ENCODE peak calls at places on chromosomes 13 and 19, in eight cellular contexts. D, P, C, J, L, O, T and U are unnamed samples.

GRCh38 chr19:35328851-35329285 is at the start of gene CD22:
- DNase-seq in D (no peak), P (no peak), C (no peak), J (no peak), L (no peak), O (no peak), T (no peak), U (peak)

GRCh38 chr19:35223856-35224505 is 4.6 kb downstream of the FAM187B start:
- DNase-seq in D (no peak), P (no peak), C (no peak), J (no peak), L (peak), O (no peak), T (no peak), U (peak)

GRCh38 chr19:37926711-37927110 is 19.7 kb downstream of the SIPA1L3 start:
- DNase-seq in D (no peak), P (no peak), C (no peak), J (no peak), L (no peak), O (no peak), T (no peak), U (no peak)

GRCh38 chr19:47682939-47683338 is 30.3 kb upstream of the EHD2 start:
- DNase-seq in D (no peak), P (peak), C (peak), J (no peak), L (peak), O (no peak), T (no peak), U (no peak)

GRCh38 chr19:41707502-41707812 is 969 bp upstream of the CEACAM5 start:
- DNase-seq in D (no peak), P (no peak), C (no peak), J (no peak), L (no peak), O (no peak), T (no peak), U (no peak)

GRCh38 chr19:38731654-38732301 is 12.5 kb downstream of the CAPN12 start:
- DNase-seq in D (no peak), P (no peak), C (no peak), J (peak), L (no peak), O (no peak), T (no peak), U (no peak)

GRCh38 chr13:26247608-26248007 is 6.3 kb upstream of the CDK8 start:
- DNase-seq in D (no peak), P (peak), C (peak), J (no peak), L (no peak), O (no peak), T (no peak), U (no peak)

GRCh38 chr19:51546650-51547396 is 15.4 kb upstream of the SIGLEC6 start:
- DNase-seq in D (no peak), P (peak), C (peak), J (no peak), L (peak), O (no peak), T (no peak), U (no peak)

GRCh38 chr19:8096071-8096470 is 43.5 kb downstream of the CCL25 start:
- DNase-seq in D (no peak), P (no peak), C (no peak), J (no peak), L (no peak), O (no peak), T (no peak), U (no peak)

GRCh38 chr13:111219306-111219705 is 101.1 kb upstream of the TEX29 start:
- DNase-seq in D (peak), P (peak), C (peak), J (peak), L (peak), O (peak), T (no peak), U (no peak)

GRCh38 chr19:18274776-18275356 is 614 bp upstream of the IQCN start:
- DNase-seq in D (peak), P (peak), C (peak), J (peak), L (peak), O (no peak), T (peak), U (no peak)

GRCh38 chr13:36395280-36395679 is 37.0 kb upstream of the CCNA1 start:
- DNase-seq in D (peak), P (peak), C (peak), J (no peak), L (peak), O (peak), T (peak), U (peak)

GRCh38 chr13:48526269-48526668 is 6.6 kb downstream of the RCBTB2 start:
- DNase-seq in D (no peak), P (no peak), C (no peak), J (no peak), L (no peak), O (no peak), T (no peak), U (no peak)

DNA sequence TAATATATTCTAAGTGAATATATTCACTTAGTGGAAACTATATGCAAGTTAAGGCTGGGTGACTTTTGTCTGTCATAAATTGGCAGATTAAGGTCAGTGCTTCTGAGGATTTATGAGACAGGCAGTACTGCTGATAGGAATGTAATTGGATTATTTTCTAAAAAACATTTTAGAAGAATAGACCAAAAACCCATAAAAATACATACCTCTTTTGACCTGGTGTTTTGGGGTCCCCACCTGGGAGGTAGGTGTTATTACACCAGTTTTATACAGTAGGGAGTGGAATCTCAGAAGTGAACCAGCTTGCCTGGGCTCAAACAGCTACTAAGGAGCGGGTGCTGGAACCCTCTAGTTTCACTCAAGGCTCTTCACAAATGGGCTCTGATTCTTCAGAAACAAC is 25.3 kb downstream of the COG3 start:
- DNase-seq in D (no peak), P (no peak), C (no peak), J (no peak), L (no peak), O (no peak), T (no peak), U (no peak)
- TF ChIP-seq CTCF in D (no peak), P (no peak), C (no peak), J (no peak), L (peak), O (no peak), T (peak), U (peak)

GRCh38 chr19:5541456-5541855 is 26.3 kb downstream of the TINCR start:
- DNase-seq in D (no peak), P (peak), C (peak), J (no peak), L (no peak), O (no peak), T (no peak), U (no peak)

GRCh38 chr19:5539431-5539833 is 28.3 kb downstream of the TINCR start:
- DNase-seq in D (no peak), P (no peak), C (no peak), J (no peak), L (no peak), O (no peak), T (no peak), U (no peak)

GRCh38 chr19:5540208-5540607 is 27.5 kb downstream of the TINCR start:
- DNase-seq in D (no peak), P (no peak), C (no peak), J (no peak), L (no peak), O (no peak), T (no peak), U (no peak)

GRCh38 chr19:5545051-5545450 is 22.7 kb downstream of the TINCR start:
- DNase-seq in D (no peak), P (no peak), C (no peak), J (no peak), L (no peak), O (no peak), T (no peak), U (no peak)

DNA sequence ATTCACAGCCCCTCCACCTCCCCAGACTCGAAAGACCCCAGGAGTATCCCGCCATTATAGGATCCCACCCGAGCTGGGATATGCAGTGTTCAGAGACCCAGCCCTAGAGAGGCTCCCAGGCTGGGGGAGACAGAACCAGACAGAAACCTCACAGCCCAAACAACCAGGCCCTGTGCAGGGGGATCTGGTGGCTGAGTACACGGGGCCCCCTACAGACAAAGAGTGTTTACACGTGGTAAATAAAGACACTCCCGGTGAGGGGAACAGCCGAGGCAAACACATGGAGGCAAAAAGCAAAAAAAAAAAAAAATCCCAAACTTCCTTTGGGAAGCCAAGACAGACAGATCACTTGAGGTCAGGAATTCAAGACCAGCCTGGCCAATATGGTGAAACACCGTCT is 25.1 kb downstream of the TINCR start:
- DNase-seq in D (no peak), P (no peak), C (peak), J (no peak), L (peak), O (no peak), T (no peak), U (no peak)
- TF ChIP-seq CTCF in D (no peak), P (no peak), C (no peak), J (no peak), L (peak), O (no peak), T (no peak), U (no peak)

GRCh38 chr13:77737583-77738200 is 40.2 kb downstream of the SLAIN1 start:
- DNase-seq in D (no peak), P (no peak), C (no peak), J (no peak), L (no peak), O (no peak), T (no peak), U (no peak)

GRCh38 chr13:77729502-77730221 is 32.2 kb downstream of the SLAIN1 start:
- DNase-seq in D (no peak), P (no peak), C (no peak), J (no peak), L (no peak), O (no peak), T (no peak), U (peak)

GRCh38 chr13:77733674-77734073 is 36.2 kb downstream of the SLAIN1 start:
- DNase-seq in D (no peak), P (no peak), C (no peak), J (no peak), L (no peak), O (no peak), T (no peak), U (no peak)

GRCh38 chr13:77728265-77728966 is 30.9 kb downstream of the SLAIN1 start:
- DNase-seq in D (no peak), P (no peak), C (no peak), J (no peak), L (no peak), O (no peak), T (no peak), U (no peak)

GRCh38 chr13:77732287-77732686 is 34.8 kb downstream of the SLAIN1 start:
- DNase-seq in D (no peak), P (no peak), C (no peak), J (no peak), L (no peak), O (no peak), T (no peak), U (no peak)
- TF ChIP-seq CTCF in D (no peak), P (no peak), C (no peak), J (no peak), L (no peak), O (no peak), T (no peak), U (no peak)

DNA sequence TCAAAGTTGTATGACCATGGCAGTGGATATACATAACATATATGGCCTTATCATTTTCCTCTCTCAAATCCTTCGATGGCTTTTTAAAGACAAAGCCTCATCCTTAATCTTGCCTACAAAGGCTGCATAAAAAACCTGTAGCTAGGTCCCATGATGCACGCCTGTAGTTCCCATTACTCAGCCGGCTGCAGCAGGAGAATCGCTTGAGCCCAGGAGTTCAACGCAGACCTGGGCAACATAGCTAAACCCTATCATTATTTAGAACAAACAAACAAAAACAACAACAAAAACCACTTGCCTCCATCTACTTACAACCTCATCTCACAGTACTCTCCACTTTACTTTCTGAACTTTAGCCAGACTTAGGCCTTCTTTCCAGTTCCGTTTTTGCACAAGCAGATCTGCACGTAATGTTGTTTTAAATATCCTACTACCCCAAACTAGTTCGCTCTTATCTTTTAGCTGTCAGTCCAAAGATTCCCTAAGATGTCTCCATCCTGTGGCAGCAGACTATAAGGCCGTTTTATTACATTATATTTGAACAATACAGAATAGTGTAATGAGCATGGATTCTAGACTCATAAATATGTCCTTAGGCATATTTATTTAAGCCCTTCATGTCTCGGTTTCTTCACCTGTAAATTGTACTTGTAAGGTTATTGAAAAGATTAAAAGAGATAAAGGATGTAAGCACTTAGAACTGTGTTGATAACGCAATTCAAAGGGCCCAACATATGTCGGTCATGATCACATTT is 969 bp upstream of the POMP start:
- DNase-seq in D (peak), P (peak), C (peak), J (no peak), L (peak), O (no peak), T (no peak), U (peak)
- TF ChIP-seq CTCF in D (no peak), P (peak), C (peak), J (no peak), L (peak), O (peak), T (no peak), U (no peak)

GRCh38 chr13:31987535-31988170 is 43.9 kb upstream of the FRY start:
- DNase-seq in D (no peak), P (no peak), C (peak), J (no peak), L (peak), O (no peak), T (no peak), U (peak)
- TF ChIP-seq CTCF in D (no peak), P (no peak), C (no peak), J (no peak), L (no peak), O (no peak), T (no peak), U (peak)

GRCh38 chr13:25018729-25019115 is 77.2 kb upstream of the PABPC3 start:
- DNase-seq in D (no peak), P (no peak), C (no peak), J (no peak), L (no peak), O (no peak), T (no peak), U (no peak)
- TF ChIP-seq CTCF in D (no peak), P (no peak), C (no peak), J (no peak), L (no peak), O (no peak), T (no peak), U (no peak)

GRCh38 chr13:46804391-46804815 is 7.4 kb upstream of the ESD start:
- DNase-seq in D (peak), P (peak), C (peak), J (no peak), L (peak), O (peak), T (peak), U (no peak)
- TF ChIP-seq CTCF in D (no peak), P (no peak), C (no peak), J (no peak), L (peak), O (no peak), T (no peak), U (no peak)

DNA sequence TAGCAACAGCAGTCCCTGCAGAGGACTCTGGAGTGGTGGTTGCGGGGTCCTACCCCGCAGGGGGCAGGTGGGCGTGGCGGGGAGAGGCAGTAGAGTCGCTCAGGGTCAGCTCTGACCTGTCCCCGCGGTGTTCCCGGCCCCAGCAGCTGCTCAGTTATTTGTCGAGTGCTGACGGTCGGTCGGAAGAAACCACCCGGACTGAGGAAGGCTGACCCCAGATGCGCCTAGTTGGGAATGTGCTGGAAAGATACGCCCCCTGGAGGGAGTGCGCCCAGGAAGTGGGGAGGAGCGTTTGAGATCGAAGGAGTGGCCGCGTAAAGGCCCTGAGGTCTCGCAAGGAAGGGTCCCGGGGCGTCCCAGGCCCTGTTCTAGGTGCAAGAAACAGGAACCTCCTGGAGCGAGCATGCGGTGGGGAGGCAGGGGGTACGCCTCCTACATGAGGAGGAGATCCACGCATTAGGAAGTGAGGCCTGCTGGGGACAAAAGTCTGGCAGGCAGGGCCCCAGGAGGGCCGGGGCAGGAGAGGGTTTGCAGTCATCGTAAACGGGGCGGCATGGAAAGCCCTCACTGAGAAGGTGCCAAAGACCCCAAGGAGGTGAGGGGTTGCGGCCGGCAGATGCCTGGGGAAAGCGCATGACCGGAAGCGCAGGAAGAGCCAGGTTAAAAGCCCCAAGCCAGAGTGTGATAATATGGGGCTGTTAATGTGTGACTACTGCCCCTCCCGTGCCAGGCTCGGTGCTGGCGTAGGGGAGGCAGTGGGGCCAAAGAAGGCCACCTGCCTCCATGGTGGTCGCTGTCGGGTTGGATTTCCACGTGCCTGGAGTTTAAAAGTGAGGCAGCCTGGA is 9.1 kb downstream of the CCDC8 start:
- DNase-seq in D (peak), P (peak), C (peak), J (no peak), L (no peak), O (no peak), T (no peak), U (no peak)
- TF ChIP-seq CTCF in D (peak), P (peak), C (no peak), J (no peak), L (peak), O (peak), T (peak), U (no peak)

GRCh38 chr19:16569609-16570320 is 2.5 kb downstream of the SLC35E1 start:
- DNase-seq in D (no peak), P (no peak), C (no peak), J (no peak), L (no peak), O (no peak), T (peak), U (no peak)

GRCh38 chr19:16562608-16563025 is 9.6 kb downstream of the SLC35E1 start:
- DNase-seq in D (no peak), P (no peak), C (no peak), J (no peak), L (no peak), O (no peak), T (no peak), U (no peak)

GRCh38 chr19:16566702-16567101 is 5.5 kb downstream of the SLC35E1 start:
- DNase-seq in D (no peak), P (no peak), C (no peak), J (no peak), L (no peak), O (no peak), T (no peak), U (no peak)

GRCh38 chr19:16564842-16565241 is 7.4 kb downstream of the SLC35E1 start:
- DNase-seq in D (no peak), P (no peak), C (no peak), J (no peak), L (no peak), O (no peak), T (no peak), U (no peak)

GRCh38 chr19:16566161-16566560 is 6.1 kb downstream of the SLC35E1 start:
- DNase-seq in D (no peak), P (no peak), C (no peak), J (no peak), L (no peak), O (no peak), T (no peak), U (no peak)
- TF ChIP-seq CTCF in D (no peak), P (no peak), C (no peak), J (no peak), L (no peak), O (no peak), T (no peak), U (no peak)

GRCh38 chr19:50332014-50332263 is 2.8 kb upstream of the KCNC3 start:
- DNase-seq in D (no peak), P (no peak), C (no peak), J (no peak), L (no peak), O (no peak), T (no peak), U (no peak)

GRCh38 chr19:50333235-50333736 is 4.1 kb upstream of the KCNC3 start:
- DNase-seq in D (peak), P (peak), C (peak), J (peak), L (peak), O (peak), T (peak), U (peak)

GRCh38 chr19:50334741-50335421 is 5.7 kb upstream of the KCNC3 start:
- DNase-seq in D (no peak), P (no peak), C (no peak), J (no peak), L (no peak), O (no peak), T (no peak), U (no peak)

GRCh38 chr19:50332264-50333038 is 3.3 kb upstream of the KCNC3 start:
- DNase-seq in D (no peak), P (no peak), C (no peak), J (no peak), L (no peak), O (no peak), T (no peak), U (no peak)

DNA sequence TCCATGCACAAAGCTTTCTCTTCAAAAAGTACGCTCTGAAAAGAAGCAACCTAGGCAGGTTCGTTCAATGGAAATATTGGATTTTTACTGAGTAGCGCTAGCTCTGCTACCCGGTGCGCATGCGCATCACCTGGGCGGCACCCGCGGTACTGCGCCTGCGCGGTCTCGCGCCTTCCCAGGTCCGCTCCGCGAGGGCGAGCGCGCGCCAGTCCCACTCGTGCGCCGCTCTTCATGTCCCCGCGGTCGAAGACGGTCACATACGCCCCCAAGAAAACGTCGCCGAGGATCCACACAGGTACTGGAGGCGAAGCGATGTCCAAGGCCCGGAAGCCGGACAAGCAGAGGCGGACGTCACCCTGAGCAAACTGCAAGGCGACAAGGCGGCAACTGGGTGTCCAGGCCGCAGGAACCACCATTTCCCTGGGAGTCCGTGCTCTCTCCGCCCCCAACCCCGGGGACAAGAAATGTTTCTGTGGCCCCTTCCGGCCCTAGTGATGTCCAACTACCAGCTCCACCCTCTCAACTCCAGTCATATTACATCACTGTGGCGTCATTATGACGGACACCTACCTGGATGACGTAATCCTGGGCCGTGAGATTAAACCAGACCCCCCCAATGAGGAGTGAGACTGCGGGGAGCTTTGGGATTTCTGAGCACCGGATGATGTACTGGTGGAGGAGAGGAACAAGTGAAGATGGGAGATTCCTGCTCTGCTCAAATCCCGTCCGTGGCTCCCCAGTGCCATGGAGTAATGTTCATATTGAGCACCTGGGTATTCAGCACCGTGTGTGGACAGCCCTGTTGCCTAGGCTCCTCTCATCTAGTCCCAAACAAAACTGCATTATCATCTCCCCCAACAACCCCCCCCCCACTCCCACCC is 4.8 kb upstream of the KCNC3 start:
- DNase-seq in D (no peak), P (no peak), C (no peak), J (peak), L (no peak), O (peak), T (peak), U (peak)
- TF ChIP-seq CTCF in D (no peak), P (no peak), C (no peak), J (no peak), L (no peak), O (no peak), T (no peak), U (no peak)